ENCODE peak calls at places on chromosomes 2 and 18, in seven cellular contexts. T, N, D, W, X, G and Y are unnamed samples.

GRCh38 chr2:236859896-236860295 is 225.8 kb upstream of the COPS8 start:
- DNase-seq in T (no peak), N (no peak), D (no peak), W (no peak), X (no peak), G (no peak), Y (no peak)

GRCh38 chr2:188676012-188676405 is 298.2 kb upstream of the COL3A1 start:
- DNase-seq in T (no peak), N (peak), D (peak), W (no peak), X (no peak), G (no peak), Y (no peak)

GRCh38 chr2:28927469-28927868 is 33.0 kb downstream of the WDR43 start:
- DNase-seq in T (no peak), N (no peak), D (no peak), W (no peak), X (no peak), G (no peak), Y (no peak)

GRCh38 chr2:85112906-85113625 is 20.1 kb upstream of the TCF7L1 start:
- DNase-seq in T (no peak), N (no peak), D (no peak), W (no peak), X (no peak), G (no peak), Y (no peak)

GRCh38 chr18:50836521-50836957 is 16.7 kb upstream of the MRO start:
- DNase-seq in T (no peak), N (peak), D (peak), W (no peak), X (no peak), G (no peak), Y (peak)

GRCh38 chr2:84486436-84487115 is 27.5 kb upstream of the SUCLG1 start:
- DNase-seq in T (peak), N (peak), D (peak), W (peak), X (no peak), G (no peak), Y (no peak)

GRCh38 chr2:11598228-11598731 is 64.4 kb downstream of the GREB1 start:
- DNase-seq in T (no peak), N (no peak), D (no peak), W (no peak), X (no peak), G (no peak), Y (no peak)

GRCh38 chr2:138023976-138024375 is 59.7 kb downstream of the HNMT start:
- DNase-seq in T (no peak), N (no peak), D (no peak), W (no peak), X (no peak), G (no peak), Y (no peak)

GRCh38 chr2:227472265-227473018 is 486 bp downstream of the AGFG1 start:
- DNase-seq in T (no peak), N (peak), D (no peak), W (no peak), X (no peak), G (peak), Y (peak)

GRCh38 chr2:61456746-61457420 is 14.0 kb downstream of the USP34 start:
- DNase-seq in T (no peak), N (no peak), D (no peak), W (no peak), X (no peak), G (no peak), Y (no peak)

GRCh38 chr2:136255648-136256461 is 137.9 kb upstream of the CXCR4 start:
- DNase-seq in T (no peak), N (no peak), D (no peak), W (no peak), X (no peak), G (no peak), Y (peak)

GRCh38 chr2:43605851-43606250 is 10.0 kb upstream of the THADA start:
- DNase-seq in T (peak), N (peak), D (peak), W (no peak), X (no peak), G (no peak), Y (no peak)

GRCh38 chr18:74861154-74861553 is 263.5 kb downstream of the ZNF407 start:
- DNase-seq in T (no peak), N (peak), D (peak), W (no peak), X (no peak), G (no peak), Y (no peak)

GRCh38 chr2:24453379-24454073 is 37.5 kb upstream of the NCOA1 start:
- DNase-seq in T (no peak), N (no peak), D (no peak), W (no peak), X (no peak), G (no peak), Y (no peak)
- H3K4me3 ChIP-seq in T (peak), N (peak), D (peak), W (peak), X (no peak), G (peak), Y (no peak)

GRCh38 chr2:166417669-166418068 is 41.9 kb upstream of the SCN9A start:
- DNase-seq in T (peak), N (peak), D (peak), W (no peak), X (no peak), G (no peak), Y (peak)
- TF ChIP-seq CTCF in T (no peak), N (peak), D (no peak), W (no peak), X (peak), G (no peak), Y (no peak)

GRCh38 chr2:127560201-127560928 is 24.9 kb downstream of the MYO7B start:
- DNase-seq in T (peak), N (no peak), D (no peak), W (no peak), X (no peak), G (no peak), Y (no peak)
- H3K4me3 ChIP-seq in T (no peak), N (no peak), D (no peak), W (no peak), X (no peak), G (no peak), Y (no peak)

DNA sequence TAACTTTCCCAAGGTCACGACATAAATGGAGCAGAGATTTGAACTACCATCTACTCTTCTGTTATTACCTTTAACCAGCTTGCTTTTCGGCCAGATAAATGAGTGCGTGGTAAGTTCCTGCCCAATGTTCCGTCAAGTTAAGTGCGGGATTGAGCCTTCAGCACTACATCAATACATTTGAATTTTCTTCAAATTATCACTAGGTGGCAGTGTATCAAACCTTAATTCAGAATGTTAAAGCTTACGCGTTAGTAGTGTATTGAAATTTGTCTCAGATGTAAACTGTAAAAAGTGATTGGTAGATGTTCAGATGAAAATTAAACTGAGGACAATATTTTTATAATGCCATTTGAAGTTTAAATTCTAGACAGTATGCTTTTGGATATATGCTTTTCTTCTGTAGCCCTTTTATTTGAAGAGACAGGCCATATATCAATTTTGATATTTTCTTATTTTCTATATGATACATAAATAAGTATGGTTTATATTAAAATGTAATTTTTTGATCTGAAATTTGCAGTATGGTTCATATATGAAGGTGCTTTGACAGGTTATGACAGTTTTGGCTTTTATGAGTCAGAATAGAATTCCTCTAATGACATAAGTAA is 681.3 kb downstream of the ADCYAP1 start:
- DNase-seq in T (no peak), N (peak), D (peak), W (no peak), X (no peak), G (no peak), Y (peak)
- TF ChIP-seq CTCF in T (no peak), N (peak), D (no peak), W (no peak), X (peak), G (no peak), Y (peak)

DNA sequence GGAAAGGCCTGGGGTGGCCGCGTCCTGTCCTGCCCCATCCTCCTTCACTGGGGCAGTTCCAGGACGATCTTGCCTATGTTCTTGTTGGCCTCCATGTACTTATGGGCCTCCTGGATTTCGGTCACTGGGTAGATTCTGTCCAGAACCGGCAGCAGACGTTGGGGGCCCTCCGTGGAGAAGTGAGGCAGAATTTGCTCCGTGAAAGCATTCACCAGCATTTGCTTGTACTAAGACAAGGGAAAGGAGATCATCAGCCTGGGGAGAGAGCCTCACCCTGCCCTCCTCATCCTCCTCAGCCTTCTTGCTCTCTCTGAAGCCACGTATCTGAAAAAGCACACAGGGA is 1.4 kb upstream of the SF3B6 start:
- DNase-seq in T (no peak), N (no peak), D (no peak), W (peak), X (no peak), G (no peak), Y (no peak)
- H3K4me3 ChIP-seq in T (peak), N (peak), D (peak), W (peak), X (peak), G (peak), Y (peak)